ENCODE peak calls at places on chromosomes 4 and X, in four cellular contexts. One of them, this sample, is unnamed.

GRCh38 chr4:26420438-26420837 is 69.8 kb downstream of the CCKAR start:
- DNase-seq in kidney: no peak
- DNase-seq in lung: no peak
- DNase-seq in CD4-positive, alpha-beta T cell: no peak
- DNase-seq in this sample: no peak

GRCh38 chrX:45557390-45557789 is 356.7 kb upstream of the DIPK2B start:
- DNase-seq in lung: no peak
- DNase-seq in CD4-positive, alpha-beta T cell: no peak
- DNase-seq in kidney: no peak
- DNase-seq in this sample: no peak

GRCh38 chrX:84441143-84441542 is 61.1 kb downstream of the HDX start:
- DNase-seq in lung: no peak
- DNase-seq in CD4-positive, alpha-beta T cell: no peak
- DNase-seq in kidney: no peak
- DNase-seq in this sample: no peak

GRCh38 chrX:41922125-41922521 is 1.2 kb downstream of the CASK start:
- DNase-seq in kidney: no peak
- DNase-seq in lung: no peak
- DNase-seq in CD4-positive, alpha-beta T cell: no peak
- DNase-seq in this sample: no peak

GRCh38 chr4:63459329-63459728 is 949.9 kb downstream of the TECRL start:
- DNase-seq in lung: no peak
- DNase-seq in kidney: no peak
- DNase-seq in CD4-positive, alpha-beta T cell: no peak
- DNase-seq in this sample: no peak

GRCh38 chr4:142519342-142519741 is 326.8 kb downstream of the INPP4B start:
- DNase-seq in CD4-positive, alpha-beta T cell: no peak
- DNase-seq in kidney: no peak
- DNase-seq in lung: no peak
- DNase-seq in this sample: no peak

GRCh38 chrX:40174594-40175415 is 77.0 kb upstream of the BCOR start:
- DNase-seq in kidney: peak; percentile 84
- DNase-seq in lung: no peak
- DNase-seq in CD4-positive, alpha-beta T cell: no peak
- DNase-seq in this sample: no peak

GRCh38 chr4:88109123-88109864 is 49.1 kb downstream of the ABCG2 start:
- DNase-seq in lung: no peak
- DNase-seq in CD4-positive, alpha-beta T cell: no peak
- DNase-seq in kidney: no peak
- DNase-seq in this sample: no peak

GRCh38 chrX:19332983-19333382 is 10.7 kb upstream of the PDHA1 start:
- DNase-seq in lung: no peak
- DNase-seq in kidney: no peak
- DNase-seq in CD4-positive, alpha-beta T cell: no peak
- DNase-seq in this sample: no peak

GRCh38 chr4:16745009-16745408 is 153.4 kb downstream of the LDB2 start:
- DNase-seq in lung: no peak
- DNase-seq in CD4-positive, alpha-beta T cell: no peak
- DNase-seq in kidney: no peak
- DNase-seq in this sample: no peak

GRCh38 chrX:97065973-97066372 is 182.3 kb downstream of the RPA4 start:
- DNase-seq in kidney: no peak
- DNase-seq in CD4-positive, alpha-beta T cell: no peak
- DNase-seq in lung: no peak
- DNase-seq in this sample: no peak

GRCh38 chr4:183722738-183723560 is 63.9 kb downstream of the TRAPPC11 start:
- DNase-seq in lung: peak; percentile 57
- DNase-seq in CD4-positive, alpha-beta T cell: peak; percentile 55
- DNase-seq in kidney: peak; percentile 90
- DNase-seq in this sample: no peak

GRCh38 chr4:173334891-173335754 is 965 bp upstream of the HMGB2 start:
- DNase-seq in kidney: peak; percentile 83
- DNase-seq in lung: peak; percentile 54
- DNase-seq in CD4-positive, alpha-beta T cell: no peak
- DNase-seq in this sample: peak; percentile 68

GRCh38 chrX:97372006-97372766 is 488.5 kb downstream of the RPA4 start:
- DNase-seq in kidney: no peak
- DNase-seq in lung: no peak
- DNase-seq in CD4-positive, alpha-beta T cell: no peak
- DNase-seq in this sample: no peak

GRCh38 chr4:74874785-74875367 is 58.0 kb upstream of the PARM1 start:
- DNase-seq in CD4-positive, alpha-beta T cell: no peak
- DNase-seq in lung: peak; percentile 35
- DNase-seq in kidney: no peak
- DNase-seq in this sample: no peak

GRCh38 chr4:74613266-74613665 is 168.3 kb downstream of the AREG start:
- DNase-seq in kidney: no peak
- DNase-seq in lung: no peak
- DNase-seq in CD4-positive, alpha-beta T cell: no peak
- DNase-seq in this sample: no peak

GRCh38 chr4:8332891-8333331 is 63.4 kb downstream of the HTRA3 start:
- DNase-seq in lung: no peak
- DNase-seq in kidney: peak; percentile 47
- DNase-seq in CD4-positive, alpha-beta T cell: peak; percentile 8
- DNase-seq in this sample: no peak

GRCh38 chr4:130359537-130359936 is 1263.6 kb downstream of the C4orf33 start:
- DNase-seq in lung: no peak
- DNase-seq in kidney: no peak
- DNase-seq in CD4-positive, alpha-beta T cell: no peak
- DNase-seq in this sample: no peak

GRCh38 chr4:65865489-65865888 is 195.2 kb upstream of the EPHA5 start:
- DNase-seq in CD4-positive, alpha-beta T cell: no peak
- DNase-seq in lung: no peak
- DNase-seq in kidney: no peak
- DNase-seq in this sample: no peak

GRCh38 chrX:109600114-109600710 is 24.8 kb downstream of the KCNE5 start:
- DNase-seq in lung: no peak
- DNase-seq in CD4-positive, alpha-beta T cell: no peak
- DNase-seq in kidney: no peak
- DNase-seq in this sample: no peak

GRCh38 chr4:107747748-107748486 is 27.9 kb upstream of the PAPSS1 start:
- DNase-seq in lung: no peak
- DNase-seq in kidney: no peak
- DNase-seq in CD4-positive, alpha-beta T cell: no peak
- DNase-seq in this sample: no peak

GRCh38 chr4:112031712-112032328 is 113.4 kb upstream of the FAM241A start:
- DNase-seq in lung: no peak
- DNase-seq in kidney: no peak
- DNase-seq in CD4-positive, alpha-beta T cell: no peak
- DNase-seq in this sample: no peak

GRCh38 chrX:2908125-2908685 is 20.9 kb downstream of the ARSD start:
- DNase-seq in CD4-positive, alpha-beta T cell: no peak
- DNase-seq in lung: no peak
- DNase-seq in kidney: no peak
- DNase-seq in this sample: no peak

GRCh38 chr4:153207027-153207426 is 2.8 kb downstream of the TRIM2 start:
- DNase-seq in kidney: no peak
- DNase-seq in CD4-positive, alpha-beta T cell: no peak
- DNase-seq in lung: no peak
- DNase-seq in this sample: no peak

GRCh38 chr4:31518796-31519250 is 798.7 kb downstream of the PCDH7 start:
- DNase-seq in kidney: no peak
- DNase-seq in CD4-positive, alpha-beta T cell: no peak
- DNase-seq in lung: no peak
- DNase-seq in this sample: no peak

GRCh38 chr4:154560824-154561231 is 2.0 kb upstream of the FGB start:
- DNase-seq in CD4-positive, alpha-beta T cell: no peak
- DNase-seq in lung: no peak
- DNase-seq in kidney: no peak
- DNase-seq in this sample: no peak

GRCh38 chr4:169359961-169360360 is 89.2 kb upstream of the SH3RF1 start:
- DNase-seq in kidney: no peak
- DNase-seq in lung: no peak
- DNase-seq in CD4-positive, alpha-beta T cell: no peak
- DNase-seq in this sample: no peak

GRCh38 chr4:156615066-156615514 is 356.5 kb downstream of the PDGFC start:
- DNase-seq in lung: no peak
- DNase-seq in CD4-positive, alpha-beta T cell: no peak
- DNase-seq in kidney: no peak
- DNase-seq in this sample: no peak

GRCh38 chr4:111678466-111678865 is 466.8 kb upstream of the FAM241A start:
- DNase-seq in lung: no peak
- DNase-seq in CD4-positive, alpha-beta T cell: no peak
- DNase-seq in kidney: no peak
- DNase-seq in this sample: no peak

GRCh38 chr4:88148560-88148959 is 9.9 kb downstream of the ABCG2 start:
- DNase-seq in CD4-positive, alpha-beta T cell: no peak
- DNase-seq in kidney: no peak
- DNase-seq in lung: no peak
- DNase-seq in this sample: no peak

GRCh38 chrX:11952176-11952720 is 186.0 kb upstream of the FRMPD4 start:
- DNase-seq in lung: no peak
- DNase-seq in CD4-positive, alpha-beta T cell: no peak
- DNase-seq in kidney: no peak
- DNase-seq in this sample: no peak

GRCh38 chr4:86356425-86356824 is 3.4 kb downstream of the MAPK10 start:
- DNase-seq in kidney: no peak
- DNase-seq in CD4-positive, alpha-beta T cell: no peak
- DNase-seq in lung: no peak
- DNase-seq in this sample: no peak

GRCh38 chr4:101346562-101347266 is 612 bp downstream of the PPP3CA start:
- DNase-seq in CD4-positive, alpha-beta T cell: peak; percentile 70
- DNase-seq in lung: peak; percentile 60
- DNase-seq in kidney: peak; percentile 91
- DNase-seq in this sample: peak; percentile 61

GRCh38 chrX:72002886-72003285 is 92.2 kb downstream of the NHSL2 start:
- DNase-seq in CD4-positive, alpha-beta T cell: no peak
- DNase-seq in lung: peak; percentile 15
- DNase-seq in kidney: no peak
- DNase-seq in this sample: no peak

GRCh38 chrX:9114245-9114644 is 80.3 kb upstream of the FAM9B start:
- DNase-seq in lung: no peak
- DNase-seq in kidney: no peak
- DNase-seq in CD4-positive, alpha-beta T cell: no peak
- DNase-seq in this sample: no peak

GRCh38 chr4:101914761-101915160 is 124.2 kb downstream of the BANK1 start:
- DNase-seq in CD4-positive, alpha-beta T cell: no peak
- DNase-seq in kidney: no peak
- DNase-seq in lung: no peak
- DNase-seq in this sample: no peak

GRCh38 chr4:4783847-4784246 is 75.6 kb upstream of the MSX1 start:
- DNase-seq in lung: no peak
- DNase-seq in CD4-positive, alpha-beta T cell: no peak
- DNase-seq in kidney: no peak
- DNase-seq in this sample: no peak
- H3K9me3 ChIP-seq in lung: no peaks in the 10 kb centered on the region
- H3K9me3 ChIP-seq in CD4-positive, alpha-beta T cell: peaks cover 7% of the 10 kb centered on the region
- H3K9me3 ChIP-seq in kidney: peaks cover 10% of the 10 kb centered on the region
- H3K9me3 ChIP-seq in this sample: no peaks in the 10 kb centered on the region

GRCh38 chr4:140628016-140628415 is 59.3 kb upstream of the UCP1 start:
- DNase-seq in lung: no peak
- DNase-seq in kidney: no peak
- DNase-seq in CD4-positive, alpha-beta T cell: no peak
- DNase-seq in this sample: no peak

GRCh38 chr4:140622333-140622958 is 53.7 kb upstream of the UCP1 start:
- DNase-seq in kidney: no peak
- DNase-seq in lung: no peak
- DNase-seq in CD4-positive, alpha-beta T cell: no peak
- DNase-seq in this sample: no peak

GRCh38 chr4:140630246-140630645 is 61.5 kb upstream of the UCP1 start:
- DNase-seq in CD4-positive, alpha-beta T cell: no peak
- DNase-seq in lung: no peak
- DNase-seq in kidney: no peak
- DNase-seq in this sample: no peak

GRCh38 chr4:140621161-140621560 is 52.4 kb upstream of the UCP1 start:
- DNase-seq in lung: no peak
- DNase-seq in kidney: no peak
- DNase-seq in CD4-positive, alpha-beta T cell: no peak
- DNase-seq in this sample: no peak

DNA sequence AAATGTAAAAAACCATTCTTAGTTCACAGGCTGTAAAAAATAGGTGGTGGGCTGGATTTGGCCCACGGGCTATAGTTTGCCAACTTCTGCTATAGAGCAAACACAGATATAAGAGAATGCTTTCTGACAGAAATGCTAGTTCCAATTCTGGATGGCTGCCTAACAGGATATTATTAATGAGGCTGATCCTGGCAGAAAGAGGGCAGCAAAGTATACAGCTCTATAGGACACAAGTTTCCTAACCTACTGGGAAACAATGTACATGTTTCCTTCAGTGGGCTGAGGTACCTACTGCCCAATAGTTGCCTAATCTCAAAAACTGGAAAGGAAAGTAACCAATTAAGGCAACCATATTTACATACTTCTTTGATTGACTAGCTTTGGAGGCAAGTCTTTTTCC is 58.2 kb upstream of the UCP1 start:
- DNase-seq in lung: no peak
- DNase-seq in CD4-positive, alpha-beta T cell: no peak
- DNase-seq in kidney: no peak
- DNase-seq in this sample: no peak
- TF ChIP-seq CTCF in lung: no peak
- TF ChIP-seq CTCF in CD4-positive, alpha-beta T cell: no peak
- TF ChIP-seq CTCF in kidney: peak; percentile 3
- TF ChIP-seq CTCF in this sample: no peak

DNA sequence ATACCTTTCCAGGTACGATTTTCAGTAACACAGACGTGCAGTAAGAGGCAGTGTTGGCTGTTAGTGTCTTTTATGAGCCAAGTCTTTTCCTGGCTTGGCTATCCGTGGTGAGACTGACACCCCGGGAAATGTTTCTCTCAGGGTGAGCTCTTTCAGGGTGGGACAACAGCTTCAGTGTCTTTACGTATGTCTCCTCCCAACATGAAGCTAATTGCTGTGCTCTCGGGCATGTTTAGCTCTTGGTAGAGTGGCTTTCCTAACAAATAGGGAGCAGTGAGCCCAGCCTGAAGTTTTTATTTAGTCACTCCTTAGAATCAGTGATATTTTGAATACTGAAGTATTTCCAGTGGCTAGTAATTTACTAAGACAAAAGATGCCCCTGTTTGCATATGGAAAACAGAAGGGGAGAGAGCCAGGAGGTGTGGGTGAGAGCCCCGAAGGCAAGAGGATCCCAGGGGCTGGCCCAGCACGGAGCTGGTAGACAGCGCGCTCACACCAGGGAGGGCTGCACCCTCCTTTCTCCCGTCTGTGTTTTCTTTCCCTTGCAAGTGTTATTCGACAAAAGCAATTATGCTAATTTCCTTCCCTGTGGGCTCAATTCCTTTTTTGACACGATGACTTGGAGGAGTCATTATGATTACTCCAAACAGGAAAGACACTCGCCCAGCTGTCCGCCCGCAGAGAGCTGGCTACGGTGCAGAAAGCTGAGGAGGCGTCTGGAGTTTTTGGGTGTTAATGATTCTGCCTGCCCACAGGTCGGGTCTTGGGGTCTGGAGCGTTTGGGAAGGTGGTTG is 47.7 kb downstream of the PDGFRA start:
- DNase-seq in CD4-positive, alpha-beta T cell: no peak
- DNase-seq in kidney: no peak
- DNase-seq in lung: no peak
- DNase-seq in this sample: no peak
- H3K27ac ChIP-seq in CD4-positive, alpha-beta T cell: no peak overlapping the region
- H3K27ac ChIP-seq in kidney: no peak overlapping the region
- H3K27ac ChIP-seq in lung: peak overlapping the region; percentile 15
- H3K27ac ChIP-seq in this sample: peak overlapping the region; percentile 42

GRCh38 chr4:121408-122084 is 2.8 kb upstream of the ZNF718 start:
- DNase-seq in CD4-positive, alpha-beta T cell: no peak
- DNase-seq in kidney: no peak
- DNase-seq in lung: no peak
- DNase-seq in this sample: no peak
- H3K9me3 ChIP-seq in CD4-positive, alpha-beta T cell: peaks cover 57% of the 10 kb centered on the region
- H3K9me3 ChIP-seq in kidney: no peaks in the 10 kb centered on the region
- H3K9me3 ChIP-seq in lung: no peaks in the 10 kb centered on the region
- H3K9me3 ChIP-seq in this sample: peaks cover 11% of the 10 kb centered on the region

GRCh38 chrX:68748030-68748429 is 80.8 kb upstream of the EFNB1 start:
- DNase-seq in kidney: no peak
- DNase-seq in CD4-positive, alpha-beta T cell: no peak
- DNase-seq in lung: no peak
- DNase-seq in this sample: no peak
- TF ChIP-seq CTCF in kidney: no peak
- TF ChIP-seq CTCF in CD4-positive, alpha-beta T cell: no peak
- TF ChIP-seq CTCF in lung: no peak
- TF ChIP-seq CTCF in this sample: no peak